ENCODE peak calls at places on chromosome 20, in nine cellular contexts. Y, R, B, U, S, Z, C, M and O are unnamed samples.

GRCh38 chr20:10853176-10853575 is 179.4 kb upstream of the JAG1 start:
- DNase-seq in Y (no peak), R (no peak), B (no peak), U (no peak), S (no peak), Z (no peak), C (no peak), M (no peak), O (no peak)

GRCh38 chr20:7930386-7930785 is 9.9 kb downstream of the HAO1 start:
- DNase-seq in Y (no peak), R (no peak), B (no peak), U (no peak), S (no peak), Z (no peak), C (no peak), M (no peak), O (no peak)

GRCh38 chr20:44017905-44018683 is 103.4 kb downstream of the TOX2 start:
- DNase-seq in Y (peak; percentile 21), R (no peak), B (no peak), U (peak; percentile 77), S (no peak), Z (peak; percentile 79), C (peak; percentile 92), M (peak; percentile 82), O (peak; percentile 62)

GRCh38 chr20:44720994-44721784 is 6.0 kb downstream of the CCN5 start:
- DNase-seq in Y (no peak), R (no peak), B (no peak), U (peak; percentile 81), S (no peak), Z (no peak), C (peak; percentile 79), M (peak; percentile 51), O (no peak)

GRCh38 chr20:37282558-37282957 is 6.9 kb upstream of the MANBAL start:
- DNase-seq in Y (no peak), R (no peak), B (no peak), U (peak; percentile 89), S (no peak), Z (no peak), C (no peak), M (peak; percentile 87), O (no peak)

GRCh38 chr20:5077761-5078387 is 41.9 kb downstream of the PCNA start:
- DNase-seq in Y (no peak), R (no peak), B (no peak), U (no peak), S (no peak), Z (no peak), C (no peak), M (no peak), O (no peak)

GRCh38 chr20:40860487-40860902 is 168.1 kb upstream of the TOP1 start:
- DNase-seq in Y (no peak), R (no peak), B (no peak), U (no peak), S (no peak), Z (no peak), C (no peak), M (peak; percentile 89), O (no peak)

GRCh38 chr20:54658525-54658924 is 183.1 kb downstream of the DOK5 start:
- DNase-seq in Y (no peak), R (no peak), B (no peak), U (no peak), S (no peak), Z (no peak), C (no peak), M (no peak), O (no peak)

GRCh38 chr20:47146703-47147102 is 209.8 kb downstream of the ZMYND8 start:
- DNase-seq in Y (no peak), R (no peak), B (no peak), U (peak; percentile 73), S (no peak), Z (no peak), C (peak; percentile 54), M (peak; percentile 67), O (peak; percentile 80)

GRCh38 chr20:50186987-50187402 is 3.6 kb upstream of the CEBPB start:
- DNase-seq in Y (no peak), R (no peak), B (no peak), U (no peak), S (no peak), Z (peak; percentile 31), C (no peak), M (no peak), O (no peak)

GRCh38 chr20:19812056-19812455 is 54.0 kb downstream of the RIN2 start:
- DNase-seq in Y (no peak), R (no peak), B (no peak), U (peak; percentile 40), S (no peak), Z (no peak), C (no peak), M (no peak), O (no peak)

GRCh38 chr20:640674-641515 is 12.1 kb downstream of the SRXN1 start:
- DNase-seq in Y (no peak), R (no peak), B (no peak), U (no peak), S (no peak), Z (no peak), C (no peak), M (no peak), O (no peak)

GRCh38 chr20:17848649-17849048 is 119.9 kb downstream of the SNX5 start:
- DNase-seq in Y (no peak), R (no peak), B (no peak), U (no peak), S (no peak), Z (no peak), C (no peak), M (no peak), O (no peak)

GRCh38 chr20:10034717-10035571 is at the start of gene ANKEF1:
- DNase-seq in Y (peak; percentile 21), R (peak; percentile 53), B (peak; percentile 58), U (peak; percentile 78), S (peak; percentile 8), Z (peak; percentile 95), C (peak; percentile 63), M (peak; percentile 60), O (peak; percentile 25)

GRCh38 chr20:44494681-44495080 is 19.0 kb downstream of the TTPAL start:
- DNase-seq in Y (no peak), R (no peak), B (no peak), U (no peak), S (no peak), Z (no peak), C (no peak), M (no peak), O (no peak)

GRCh38 chr20:20368414-20369352 is 779 bp downstream of the INSM1 start:
- DNase-seq in Y (no peak), R (no peak), B (no peak), U (peak; percentile 29), S (no peak), Z (no peak), C (no peak), M (no peak), O (no peak)

GRCh38 chr20:44572551-44573500 is 9.6 kb upstream of the PKIG start:
- DNase-seq in Y (peak; percentile 93), R (no peak), B (no peak), U (peak; percentile 86), S (no peak), Z (no peak), C (peak; percentile 78), M (peak; percentile 81), O (peak; percentile 72)

GRCh38 chr20:11409526-11409925 is 508.2 kb upstream of the BTBD3 start:
- DNase-seq in Y (no peak), R (no peak), B (no peak), U (no peak), S (no peak), Z (no peak), C (no peak), M (no peak), O (no peak)